ENCODE peak calls at places on chromosomes 3 and 15, in six cellular contexts. F is HepG2, K is K562, D is SK-N-SH, T is GM12878, C is H1. I is an unnamed sample.

GRCh38 chr3:18657858-18658820 is 233.0 kb upstream of the SATB1 start:
- DNase-seq in D (no peak), K (no peak), C (no peak), T (no peak), F (no peak), I (no peak)

GRCh38 chr3:72724070-72724469 is 124.2 kb downstream of the SHQ1 start:
- DNase-seq in T (no peak), D (no peak), K (no peak), C (no peak), F (no peak), I (no peak)

GRCh38 chr3:12239301-12239700 is 49.6 kb upstream of the PPARG start:
- DNase-seq in F (no peak), T (no peak), C (no peak), D (no peak), K (no peak), I (no peak)

GRCh38 chr3:115616461-115616860 is 6.8 kb upstream of the GAP43 start:
- DNase-seq in T (no peak), C (no peak), D (no peak), F (no peak), K (no peak), I (no peak)

GRCh38 chr3:59809750-59810444 is 760.1 kb upstream of the CFAP20DC start:
- DNase-seq in C (no peak), K (no peak), D (peak; percentile 58), F (no peak), T (no peak), I (no peak)

GRCh38 chr15:85810075-85810474 is 15.3 kb upstream of the KLHL25 start:
- DNase-seq in F (no peak), K (no peak), T (no peak), D (no peak), C (no peak), I (no peak)

GRCh38 chr15:42359990-42360389 is 689 bp downstream of the CAPN3 start:
- DNase-seq in T (no peak), F (no peak), C (no peak), K (no peak), D (no peak), I (no peak)

GRCh38 chr15:81418427-81418826 is 44.4 kb upstream of the TMC3 start:
- DNase-seq in T (no peak), C (no peak), D (no peak), F (no peak), K (no peak), I (no peak)

GRCh38 chr3:40719660-40720287 is 195.0 kb downstream of the ZNF621 start:
- DNase-seq in D (no peak), F (peak; percentile 59), T (no peak), K (peak; percentile 42), C (no peak), I (no peak)

GRCh38 chr15:74433592-74434259 is at the start of gene SEMA7A:
- DNase-seq in F (peak; percentile 64), T (peak; percentile 57), C (peak; percentile 58), D (peak; percentile 96), K (peak; percentile 97), I (peak; percentile 77)

GRCh38 chr3:133125171-133125570 is 87.0 kb downstream of the TMEM108 start:
- DNase-seq in F (no peak), D (peak; percentile 30), T (no peak), C (no peak), K (no peak), I (no peak)

GRCh38 chr3:133089906-133090305 is 51.7 kb downstream of the TMEM108 start:
- DNase-seq in F (no peak), T (no peak), C (no peak), D (no peak), K (no peak), I (no peak)

GRCh38 chr3:194536883-194537637 is 50.3 kb upstream of the ATP13A3 start:
- DNase-seq in D (peak; percentile 36), C (no peak), K (no peak), T (no peak), F (peak; percentile 70), I (no peak)

GRCh38 chr3:70856414-70857162 is 544.1 kb upstream of the MDFIC2 start:
- DNase-seq in F (no peak), K (no peak), C (no peak), T (no peak), D (no peak), I (no peak)

GRCh38 chr3:13655074-13655913 is 106.4 kb downstream of the FBLN2 start:
- DNase-seq in D (peak; percentile 96), C (no peak), K (peak; percentile 85), T (no peak), F (no peak), I (no peak)

GRCh38 chr3:171862993-171863521 is 19.9 kb downstream of the TMEM212 start:
- DNase-seq in C (no peak), F (peak; percentile 58), K (no peak), T (no peak), D (no peak), I (no peak)

GRCh38 chr3:73762855-73763254 is 138.1 kb upstream of the PDZRN3 start:
- DNase-seq in K (no peak), C (peak; percentile 61), D (no peak), T (no peak), F (no peak), I (no peak)

GRCh38 chr3:65924762-65925161 is 114.0 kb downstream of the MAGI1 start:
- DNase-seq in T (no peak), K (no peak), F (peak; percentile 46), D (no peak), C (no peak), I (no peak)

GRCh38 chr3:99577160-99577559 is 61.2 kb upstream of the COL8A1 start:
- DNase-seq in T (no peak), C (no peak), F (no peak), D (no peak), K (no peak), I (no peak)

GRCh38 chr15:36506733-36507356 is 72.6 kb upstream of the CDIN1 start:
- DNase-seq in K (no peak), D (no peak), C (no peak), F (peak; percentile 97), T (no peak), I (no peak)

GRCh38 chr3:122572940-122573412 is 4.5 kb upstream of the PARP15 start:
- DNase-seq in K (peak; percentile 13), F (peak; percentile 88), C (peak; percentile 15), T (peak; percentile 77), D (no peak), I (peak; percentile 23)

GRCh38 chr3:173796865-173797264 is 399.3 kb downstream of the NLGN1 start:
- DNase-seq in K (no peak), D (no peak), T (no peak), C (no peak), F (no peak), I (no peak)

GRCh38 chr3:192216067-192216466 is 511.3 kb downstream of the FGF12 start:
- DNase-seq in C (no peak), K (no peak), F (no peak), T (no peak), D (no peak), I (no peak)

DNA sequence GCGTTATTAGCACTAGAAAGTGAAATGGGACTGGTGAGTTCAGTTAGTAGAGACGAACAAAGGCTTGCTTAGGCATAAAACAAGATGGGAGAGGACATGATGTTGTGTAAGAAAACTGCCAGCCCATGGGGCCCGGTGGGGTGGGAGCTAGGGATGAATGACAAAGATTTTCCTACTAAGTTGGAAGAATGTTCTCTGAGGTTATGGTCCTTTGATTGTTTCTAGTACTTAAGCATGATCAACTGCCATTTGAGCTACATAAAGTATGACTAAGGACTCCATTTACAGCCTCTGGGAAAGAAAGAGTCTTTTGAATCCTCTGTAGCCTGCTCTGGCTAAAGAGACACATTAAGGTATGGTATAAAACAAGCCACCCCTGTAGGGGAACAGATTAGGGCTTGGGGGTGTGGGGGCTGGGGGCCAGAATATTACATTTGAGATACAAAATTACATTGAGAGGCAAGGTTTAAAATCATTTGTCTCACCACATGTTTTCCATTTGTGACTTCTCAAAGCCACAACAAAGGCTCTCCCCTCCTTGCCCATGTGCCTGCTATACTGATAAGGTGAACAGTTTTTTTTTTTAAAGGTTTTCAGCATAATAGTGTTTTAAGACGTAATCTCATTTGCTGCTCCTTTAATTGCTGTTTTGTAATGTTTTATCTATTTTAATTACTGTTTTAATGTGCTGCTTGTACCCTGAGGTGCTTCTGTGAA is 323.3 kb downstream of the CHST2 start:
- DNase-seq in F (no peak), K (no peak), C (no peak), T (no peak), D (no peak), I (no peak)
- TF ChIP-seq GABPA in F (no peak), K (no peak), C (no peak), T (no peak), D (no peak), I (no peak)

GRCh38 chr3:155012584-155012983 is 67.5 kb upstream of the MME start:
- DNase-seq in C (no peak), D (no peak), F (no peak), K (no peak), T (no peak), I (no peak)

GRCh38 chr3:155010416-155010815 is 69.7 kb upstream of the MME start:
- DNase-seq in T (no peak), C (no peak), D (no peak), F (no peak), K (no peak), I (no peak)

GRCh38 chr3:155013427-155013826 is 66.7 kb upstream of the MME start:
- DNase-seq in F (no peak), K (no peak), T (no peak), D (no peak), C (no peak), I (no peak)

GRCh38 chr3:155009217-155009616 is 70.9 kb upstream of the MME start:
- DNase-seq in K (no peak), D (no peak), F (no peak), T (no peak), C (no peak), I (no peak)

DNA sequence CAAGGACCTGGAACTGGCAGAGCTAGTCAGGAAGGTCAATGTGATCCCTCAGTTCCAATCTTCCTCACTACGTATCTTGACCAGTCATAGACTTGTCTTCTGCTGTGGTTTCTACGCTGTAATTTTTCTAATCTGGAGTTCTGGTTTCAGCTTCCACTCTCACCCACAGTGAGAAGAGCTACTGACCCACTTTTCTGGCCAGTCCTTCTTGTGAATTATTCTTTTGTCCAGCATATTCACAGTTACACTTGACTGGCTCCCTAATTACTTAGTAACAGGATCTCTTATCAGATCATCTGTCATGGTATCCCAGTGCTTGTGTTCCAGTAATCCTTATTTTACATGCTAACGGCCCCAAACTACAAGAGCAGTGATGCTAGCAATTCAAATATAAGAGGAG is 72.4 kb upstream of the MME start:
- DNase-seq in F (no peak), K (no peak), D (no peak), T (no peak), C (no peak), I (no peak)
- H3K27ac ChIP-seq in F (no peak overlapping the region), K (no peak overlapping the region), D (no peak overlapping the region), T (no peak overlapping the region), C (no peak overlapping the region), I (no peak overlapping the region)

GRCh38 chr15:99390667-99391066 is 139.4 kb downstream of the LRRC28 start:
- DNase-seq in T (no peak), K (no peak), F (peak; percentile 27), D (no peak), C (peak; percentile 25), I (no peak)
- TF ChIP-seq CTCF in T (no peak), K (no peak), F (peak; percentile 45), D (peak; percentile 11), C (peak; percentile 66), I (no peak)

DNA sequence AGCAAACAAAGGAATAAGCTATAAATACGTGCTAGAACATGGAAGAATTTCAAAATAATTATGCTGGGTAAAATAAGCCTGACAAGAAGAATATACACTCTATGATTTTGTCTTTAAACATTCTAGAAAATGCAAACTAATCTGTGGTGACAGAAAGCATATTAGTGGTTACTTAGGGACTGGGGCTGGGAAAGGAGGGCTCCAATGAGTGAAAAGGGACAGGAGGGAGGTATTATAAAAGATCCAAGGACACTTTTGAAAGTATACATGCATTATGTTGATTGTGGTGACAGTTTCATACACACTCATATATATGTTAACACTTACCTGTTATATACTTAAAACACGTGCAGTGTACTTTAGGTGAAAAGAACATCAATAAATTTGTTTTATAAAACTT is 23.0 kb downstream of the MYH15 start:
- DNase-seq in D (no peak), F (no peak), T (no peak), C (no peak), K (no peak), I (no peak)
- TF ChIP-seq GABPA in D (no peak), F (no peak), T (no peak), C (no peak), K (no peak), I (no peak)

I was measured in HL-60.